ENCODE peak calls at places on chromosomes 4 and X, in five cellular contexts. B is AG08396, D is A549, G is H9, T is GM06990. K is an unnamed sample.

GRCh38 chr4:1183985-1184773 is 11.8 kb upstream of the SPON2 start:
- DNase-seq in D (no peak), T (no peak), B (peak; percentile 30), G (no peak), K (peak; percentile 76)

GRCh38 chr4:8319731-8320385 is 50.3 kb downstream of the HTRA3 start:
- DNase-seq in G (no peak), T (no peak), D (no peak), B (no peak), K (no peak)

GRCh38 chr4:6095897-6096296 is 77.7 kb upstream of the C4orf50 start:
- DNase-seq in B (no peak), G (no peak), T (no peak), D (no peak), K (no peak)

GRCh38 chrX:39816871-39817731 is 280.7 kb downstream of the BCOR start:
- DNase-seq in B (peak; percentile 49), D (no peak), T (no peak), G (peak; percentile 93), K (no peak)

GRCh38 chr4:7499661-7500060 is 64.9 kb upstream of the PSAPL1 start:
- DNase-seq in G (no peak), D (no peak), B (no peak), T (no peak), K (no peak)

GRCh38 chr4:13917010-13917409 is 289.5 kb upstream of the BOD1L1 start:
- DNase-seq in G (no peak), T (no peak), D (no peak), B (no peak), K (no peak)

GRCh38 chr4:54781771-54782170 is 124.0 kb downstream of the KIT start:
- DNase-seq in B (no peak), G (no peak), T (no peak), D (no peak), K (no peak)

GRCh38 chr4:38030023-38030422 is 69.8 kb downstream of the PTTG2 start:
- DNase-seq in G (no peak), D (no peak), B (no peak), T (no peak), K (no peak)

GRCh38 chr4:14513471-14513870 is 488.8 kb upstream of the CPEB2 start:
- DNase-seq in D (no peak), T (no peak), B (no peak), G (no peak), K (no peak)

GRCh38 chrX:10971176-10971575 is 140.0 kb upstream of the HCCS start:
- DNase-seq in B (no peak), D (no peak), G (no peak), T (no peak), K (no peak)

GRCh38 chrX:16931371-16931770 is 15.1 kb upstream of the REPS2 start:
- DNase-seq in G (peak; percentile 45), D (no peak), B (no peak), T (no peak), K (no peak)

GRCh38 chr4:8378101-8378724 is 62.3 kb downstream of the ACOX3 start:
- DNase-seq in D (no peak), G (no peak), T (no peak), B (no peak), K (no peak)

GRCh38 chr4:150212485-150212884 is 134.2 kb downstream of the DCLK2 start:
- DNase-seq in B (no peak), D (no peak), T (no peak), G (no peak), K (no peak)

GRCh38 chrX:13506574-13506973 is 62.8 kb upstream of the EGFL6 start:
- DNase-seq in D (peak; percentile 31), G (no peak), B (peak; percentile 48), T (no peak), K (peak; percentile 35)

GRCh38 chr4:26048378-26048882 is 134.4 kb downstream of the SMIM20 start:
- DNase-seq in G (no peak), B (peak; percentile 90), T (no peak), D (no peak), K (no peak)

GRCh38 chrX:72394518-72395163 is 88.9 kb upstream of the CITED1 start:
- DNase-seq in B (peak; percentile 52), D (no peak), T (no peak), G (no peak), K (no peak)

GRCh38 chr4:83109480-83110221 is 4.9 kb downstream of the PLAC8 start:
- DNase-seq in T (peak; percentile 74), G (peak; percentile 67), B (peak; percentile 53), D (peak; percentile 9), K (peak; percentile 67)

GRCh38 chr4:185640809-185641675 is 105.7 kb upstream of the PDLIM3 start:
- DNase-seq in D (peak; percentile 15), B (peak; percentile 30), T (no peak), G (no peak), K (peak; percentile 51)

GRCh38 chr4:13893987-13894386 is 266.5 kb upstream of the BOD1L1 start:
- DNase-seq in D (no peak), B (no peak), T (no peak), G (no peak), K (no peak)

GRCh38 chr4:90183254-90183653 is 56.1 kb downstream of the CCSER1 start:
- DNase-seq in T (no peak), D (no peak), B (no peak), G (no peak), K (no peak)

GRCh38 chrX:154526901-154527675 is 11.1 kb upstream of the FAM3A start:
- DNase-seq in T (peak; percentile 64), G (peak; percentile 83), D (no peak), B (peak; percentile 66), K (peak; percentile 76)

GRCh38 chrX:54785901-54786300 is 12.2 kb downstream of the ITIH6 start:
- DNase-seq in G (peak; percentile 40), T (no peak), B (no peak), D (no peak), K (peak; percentile 7)

GRCh38 chr4:52711834-52712171 is 39.4 kb downstream of the ERVMER34-1 start:
- DNase-seq in T (no peak), B (no peak), D (no peak), G (no peak), K (no peak)

K was measured in GM20000.